ENCODE peak calls at places on chromosomes 2 and 18, in eight cellular contexts. W, I, E, X, F, O, Q and K are unnamed samples. For H3K27me3 and H3K4me1, the result is how much of the 10 kb centered on the place peaks cover.

GRCh38 chr2:184680825-184681224 is 82.5 kb downstream of the ZNF804A start:
- DNase-seq in W (no peak), I (no peak), E (no peak), X (no peak), F (no peak), O (no peak), Q (no peak), K (no peak)

GRCh38 chr2:81481242-81481993 is 1176.9 kb upstream of the LRRTM1 start:
- DNase-seq in W (no peak), I (peak), E (no peak), X (no peak), F (no peak), O (no peak), Q (no peak), K (no peak)

GRCh38 chr18:12766986-12767433 is 64.2 kb downstream of the PSMG2 start:
- DNase-seq in W (no peak), I (no peak), E (peak), X (peak), F (no peak), O (peak), Q (no peak), K (no peak)

GRCh38 chr2:16900405-16901025 is 234.9 kb upstream of the CYRIA start:
- DNase-seq in W (no peak), I (no peak), E (no peak), X (peak), F (no peak), O (peak), Q (no peak), K (no peak)

GRCh38 chr2:17736989-17737388 is 16.6 kb downstream of the SMC6 start:
- DNase-seq in W (no peak), I (no peak), E (no peak), X (no peak), F (peak), O (no peak), Q (no peak), K (no peak)

GRCh38 chr2:45651415-45652089 is at the start of gene PRKCE:
- DNase-seq in W (peak), I (peak), E (peak), X (no peak), F (peak), O (peak), Q (peak), K (peak)

GRCh38 chr2:101124684-101125366 is 26.4 kb downstream of the TBC1D8 start:
- DNase-seq in W (no peak), I (no peak), E (no peak), X (peak), F (peak), O (peak), Q (no peak), K (no peak)

GRCh38 chr2:234840336-234840735 is 111.5 kb upstream of the SH3BP4 start:
- DNase-seq in W (no peak), I (no peak), E (no peak), X (peak), F (peak), O (no peak), Q (no peak), K (no peak)

GRCh38 chr2:84676295-84676694 is 160.0 kb downstream of the DNAH6 start:
- DNase-seq in W (no peak), I (no peak), E (no peak), X (no peak), F (no peak), O (no peak), Q (no peak), K (no peak)

GRCh38 chr2:237833546-237833945 is 25.9 kb upstream of the RAMP1 start:
- DNase-seq in W (no peak), I (no peak), E (no peak), X (no peak), F (no peak), O (no peak), Q (no peak), K (no peak)

GRCh38 chr2:19851116-19851515 is 50.7 kb downstream of the TTC32 start:
- DNase-seq in W (peak), I (no peak), E (peak), X (no peak), F (no peak), O (no peak), Q (no peak), K (no peak)

GRCh38 chr2:28300489-28300888 is 92.2 kb upstream of the FOSL2 start:
- DNase-seq in W (no peak), I (no peak), E (no peak), X (no peak), F (peak), O (no peak), Q (no peak), K (no peak)

DNA sequence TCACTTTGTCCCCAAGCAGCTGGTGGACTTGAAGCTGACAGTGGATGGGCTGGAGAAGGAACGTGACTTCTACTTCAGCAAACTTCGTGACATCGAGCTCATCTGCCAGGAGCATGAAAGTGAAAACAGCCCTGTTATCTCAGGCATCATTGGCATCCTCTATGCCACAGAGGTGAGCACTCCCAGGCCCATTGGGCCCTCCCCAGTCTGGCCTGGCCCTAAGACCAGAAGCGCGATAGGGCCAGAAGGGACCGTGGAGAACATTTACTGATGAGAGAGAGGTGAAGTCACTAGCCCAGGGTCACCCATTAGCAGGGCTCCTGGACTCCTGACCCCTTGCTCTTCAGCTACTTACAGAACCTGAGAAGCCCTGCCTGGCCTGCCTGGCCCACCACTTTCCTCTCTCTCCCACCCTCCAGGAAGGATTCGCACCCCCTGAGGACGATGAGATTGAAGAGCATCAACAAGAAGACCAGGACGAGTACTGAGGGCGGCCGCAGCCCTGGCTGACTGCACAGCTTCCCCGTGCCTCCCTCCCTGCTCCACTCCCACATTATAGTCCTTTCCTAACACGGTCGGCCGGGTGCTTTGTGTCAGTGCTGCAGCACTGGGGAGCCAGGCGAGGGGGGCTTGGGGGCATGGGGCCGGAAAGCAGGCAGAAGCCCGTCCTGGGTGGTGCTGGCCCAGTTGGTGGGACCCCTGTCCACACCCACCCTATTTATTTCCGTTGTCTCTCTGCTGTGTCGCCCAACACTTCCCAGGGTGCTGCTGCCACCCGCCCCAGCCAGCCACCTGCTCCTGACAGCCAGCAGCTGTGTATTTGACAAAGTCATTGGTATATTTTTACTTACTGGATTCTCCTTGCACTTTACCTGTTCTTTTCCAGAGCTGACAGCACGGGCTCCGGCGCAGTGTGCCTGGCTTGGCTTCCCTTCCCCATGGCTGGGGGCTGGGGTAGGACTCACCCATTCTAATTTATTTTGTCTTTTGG is 6.6 kb upstream of the TMEM214 start:
- DNase-seq in W (no peak), I (no peak), E (no peak), X (no peak), F (no peak), O (no peak), Q (no peak), K (no peak)
- H3K27me3 ChIP-seq in W (under half), I (under half), E (under half), X (under half), F (under half), O (under half), Q (under half), K (under half)

GRCh38 chr2:169143998-169144397 is 74.6 kb downstream of the DHRS9 start:
- DNase-seq in W (no peak), I (no peak), E (no peak), X (no peak), F (no peak), O (no peak), Q (no peak), K (peak)
- H3K4me1 ChIP-seq in W (under half), I (under half), E (under half), X (under half), F (under half), O (under half), Q (under half), K (under half)

DNA sequence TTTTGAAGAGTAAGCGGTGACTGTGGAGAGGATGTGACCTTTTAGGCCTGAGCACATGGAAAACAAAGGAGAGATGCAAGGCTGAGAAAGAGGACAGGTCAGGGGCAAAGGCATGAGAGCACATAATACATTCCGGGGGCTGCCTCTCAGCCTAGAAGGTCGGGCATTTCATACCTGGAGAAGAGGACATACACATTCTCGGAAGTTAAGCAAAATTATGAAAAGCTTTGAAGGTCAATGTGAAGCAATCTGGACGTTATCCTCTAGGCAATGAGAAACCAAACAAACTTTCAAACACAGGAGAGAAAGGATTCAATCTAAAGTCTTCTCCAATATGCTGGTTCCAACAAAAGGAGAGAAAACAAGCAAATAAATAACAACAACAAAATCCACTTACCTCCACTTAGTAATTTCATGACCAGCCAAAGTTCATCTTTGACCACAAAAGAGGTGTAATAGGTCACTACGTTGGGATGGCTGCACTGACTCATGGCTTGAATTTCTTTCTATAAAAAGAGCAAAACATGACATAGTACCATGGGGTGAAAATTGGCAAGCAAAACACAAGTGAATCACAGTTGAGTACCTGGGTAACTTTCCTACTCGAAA is 80.4 kb downstream of the STK39 start:
- DNase-seq in W (no peak), I (no peak), E (no peak), X (peak), F (no peak), O (no peak), Q (no peak), K (peak)
- TF ChIP-seq POLR2AphosphoS5 in W (no peak), I (no peak), E (no peak), X (no peak), F (no peak), O (no peak), Q (no peak), K (no peak)

GRCh38 chr2:102186676-102187190 is at the start of gene IL1RL2:
- DNase-seq in W (peak), I (no peak), E (no peak), X (no peak), F (no peak), O (peak), Q (peak), K (no peak)

GRCh38 chr2:102184018-102184417 is 2.8 kb upstream of the IL1RL2 start:
- DNase-seq in W (no peak), I (no peak), E (no peak), X (no peak), F (no peak), O (no peak), Q (no peak), K (no peak)

GRCh38 chr2:102181919-102182635 is 4.7 kb upstream of the IL1RL2 start:
- DNase-seq in W (no peak), I (no peak), E (no peak), X (no peak), F (no peak), O (no peak), Q (no peak), K (no peak)

GRCh38 chr2:102187191-102188150 is 648 bp downstream of the IL1RL2 start:
- DNase-seq in W (no peak), I (peak), E (no peak), X (no peak), F (peak), O (peak), Q (no peak), K (no peak)

DNA sequence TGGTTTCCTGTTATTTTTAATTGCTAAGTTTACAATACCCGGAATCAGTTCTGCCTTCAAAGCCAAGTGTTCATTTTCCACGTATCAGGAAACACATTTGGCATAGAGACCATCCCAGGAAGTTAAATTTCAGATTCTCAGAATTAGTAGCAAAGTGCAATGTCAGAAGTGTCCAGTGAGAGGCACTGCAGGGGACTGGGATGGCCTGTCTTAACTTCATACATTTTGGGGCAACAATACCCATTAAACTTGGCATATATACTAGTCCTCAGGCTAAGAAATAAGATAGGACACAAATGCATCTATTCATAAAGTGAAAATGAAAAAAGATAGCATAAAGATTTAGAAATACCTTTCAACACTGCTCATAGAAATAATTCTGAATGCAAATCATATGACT is 1.5 kb upstream of the IL1RL2 start:
- DNase-seq in W (no peak), I (no peak), E (no peak), X (no peak), F (peak), O (no peak), Q (no peak), K (no peak)
- H3K27me3 ChIP-seq in W (under half), I (under half), E (under half), X (under half), F (under half), O (under half), Q (under half), K (under half)

GRCh38 chr2:218582085-218582484 is 13.4 kb downstream of the CNOT9 start:
- DNase-seq in W (no peak), I (no peak), E (no peak), X (no peak), F (peak), O (no peak), Q (no peak), K (no peak)

GRCh38 chr2:218576854-218577253 is 8.2 kb downstream of the CNOT9 start:
- DNase-seq in W (no peak), I (no peak), E (no peak), X (no peak), F (no peak), O (no peak), Q (no peak), K (no peak)

GRCh38 chr2:218578272-218578877 is 9.7 kb downstream of the CNOT9 start:
- DNase-seq in W (no peak), I (no peak), E (no peak), X (no peak), F (no peak), O (no peak), Q (no peak), K (no peak)

DNA sequence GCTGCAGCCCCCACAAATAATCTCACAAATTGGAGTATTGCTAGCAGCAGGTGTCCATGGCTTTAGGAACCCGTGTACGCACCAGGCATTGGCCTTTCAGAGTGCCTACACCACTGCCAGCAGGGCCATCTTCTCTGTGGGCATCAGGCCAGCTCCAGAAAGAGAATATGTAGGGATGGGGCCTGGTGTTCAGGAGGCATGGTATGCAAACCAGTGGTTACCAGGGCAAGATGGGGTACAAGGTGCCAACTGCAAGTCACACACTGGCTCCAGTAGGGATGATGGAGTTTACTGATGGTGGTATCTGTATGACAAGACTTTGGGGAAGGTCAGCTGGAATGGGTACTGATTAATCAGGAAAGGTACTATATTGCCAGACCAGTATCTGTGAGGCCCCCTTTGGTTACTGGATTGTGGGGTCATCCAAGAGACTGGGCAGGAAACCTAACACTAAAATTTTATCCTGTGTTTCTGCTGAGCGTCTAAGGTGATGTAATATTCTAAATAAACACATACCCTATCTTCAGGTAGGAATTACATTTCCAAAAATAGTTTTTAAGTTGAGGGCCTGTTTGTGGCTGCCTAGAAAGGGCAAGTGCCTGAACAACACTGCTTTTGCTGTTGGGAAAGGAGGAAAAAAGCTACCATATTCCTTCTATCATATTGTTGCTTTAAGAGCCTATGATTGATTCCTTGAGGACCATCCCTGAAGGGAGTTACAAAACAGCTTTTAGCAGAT is 9.0 kb downstream of the CNOT9 start:
- DNase-seq in W (no peak), I (no peak), E (no peak), X (no peak), F (no peak), O (no peak), Q (no peak), K (no peak)
- H3K4me1 ChIP-seq in W (under half), I (under half), E (under half), X (under half), F (under half), O (under half), Q (under half), K (under half)

DNA sequence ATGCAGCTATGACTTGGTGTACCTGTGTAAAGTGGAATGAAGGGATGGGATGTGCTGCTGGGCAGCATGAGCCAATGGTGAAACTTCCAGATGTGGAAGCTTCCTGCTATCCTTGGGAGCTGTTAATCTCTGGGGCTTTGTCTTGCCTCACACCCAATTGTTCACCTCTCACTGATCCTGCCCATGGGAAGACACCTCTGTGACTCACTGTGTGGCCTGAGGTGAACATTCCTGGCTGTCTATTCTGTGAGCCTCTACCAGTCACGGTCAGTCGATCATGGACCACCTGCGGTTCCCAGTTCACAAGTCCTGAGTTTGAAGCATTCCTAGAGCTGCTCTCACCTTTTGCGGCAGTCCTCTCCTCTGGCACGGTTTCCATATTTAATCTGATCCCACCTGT is 12.1 kb downstream of the NEURL3 start:
- DNase-seq in W (no peak), I (no peak), E (no peak), X (no peak), F (no peak), O (no peak), Q (no peak), K (no peak)
- TF ChIP-seq POLR2AphosphoS5 in W (no peak), I (no peak), E (no peak), X (no peak), F (no peak), O (no peak), Q (no peak), K (no peak)

GRCh38 chr2:55807900-55808299 is 114.3 kb upstream of the PNPT1 start:
- DNase-seq in W (no peak), I (no peak), E (no peak), X (no peak), F (no peak), O (no peak), Q (no peak), K (no peak)

GRCh38 chr2:55805662-55806061 is 112.0 kb upstream of the PNPT1 start:
- DNase-seq in W (no peak), I (no peak), E (no peak), X (no peak), F (no peak), O (no peak), Q (no peak), K (no peak)

GRCh38 chr2:55811048-55811447 is 112.5 kb downstream of the EFEMP1 start:
- DNase-seq in W (no peak), I (no peak), E (no peak), X (no peak), F (no peak), O (no peak), Q (no peak), K (no peak)

GRCh38 chr2:55810621-55811020 is 113.0 kb downstream of the EFEMP1 start:
- DNase-seq in W (no peak), I (no peak), E (no peak), X (no peak), F (peak), O (no peak), Q (peak), K (no peak)

GRCh38 chr2:55809875-55810620 is 113.5 kb downstream of the EFEMP1 start:
- DNase-seq in W (no peak), I (no peak), E (no peak), X (no peak), F (no peak), O (no peak), Q (peak), K (no peak)
- H3K27me3 ChIP-seq in W (under half), I (under half), E (under half), X (under half), F (under half), O (under half), Q (under half), K (under half)

DNA sequence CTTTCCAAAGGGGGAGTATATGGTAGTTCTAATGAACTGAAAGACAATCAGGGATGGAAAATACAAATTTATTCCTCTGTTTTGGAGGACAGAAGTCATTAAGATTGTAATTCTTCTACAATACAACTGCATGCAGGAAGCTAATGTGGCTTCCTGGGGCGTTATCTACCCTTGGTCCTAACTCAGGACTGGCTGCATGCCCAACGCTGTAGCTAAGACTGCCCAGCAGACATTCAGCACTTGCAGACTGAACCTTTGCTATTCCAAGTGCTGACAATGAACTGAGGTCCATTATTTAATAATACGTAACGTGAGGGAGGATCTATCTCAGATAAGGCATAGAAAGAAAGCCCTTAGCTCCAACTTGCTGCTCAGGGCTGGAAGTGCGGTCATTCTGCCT is 53.2 kb downstream of the ZAP70 start:
- DNase-seq in W (no peak), I (no peak), E (no peak), X (no peak), F (no peak), O (peak), Q (no peak), K (no peak)
- H3K4me1 ChIP-seq in W (under half), I (under half), E (under half), X (under half), F (under half), O (under half), Q (under half), K (under half)